ENCODE peak calls at places on chromosomes 6 and 20, in six cellular contexts. One of them, this sample, is unnamed.

GRCh38 chr6:89411269-89412070 is 603 bp downstream of the RRAGD start:
- DNase-seq in activated CD4-positive, alpha-beta T cell treated with anti-CD3 and anti-CD28 coated beads for 1 hour: peak; percentile 10
- DNase-seq in NCI-H2029: peak; percentile 32
- DNase-seq in NCI-H2227 treated with DMSO at 0.1 percent for 48 hours: no peak
- DNase-seq in kidney: peak; percentile 84
- DNase-seq in GM13976: peak; percentile 75
- DNase-seq in this sample: no peak

GRCh38 chr20:52193133-52193532 is 1.6 kb upstream of the ZFP64 start:
- DNase-seq in activated CD4-positive, alpha-beta T cell treated with anti-CD3 and anti-CD28 coated beads for 1 hour: no peak
- DNase-seq in NCI-H2029: peak; percentile 75
- DNase-seq in NCI-H2227 treated with DMSO at 0.1 percent for 48 hours: peak; percentile 4
- DNase-seq in kidney: no peak
- DNase-seq in GM13976: no peak
- DNase-seq in this sample: no peak

GRCh38 chr6:12538881-12539357 is 177.6 kb upstream of the PHACTR1 start:
- DNase-seq in activated CD4-positive, alpha-beta T cell treated with anti-CD3 and anti-CD28 coated beads for 1 hour: no peak
- DNase-seq in NCI-H2029: no peak
- DNase-seq in NCI-H2227 treated with DMSO at 0.1 percent for 48 hours: no peak
- DNase-seq in kidney: peak; percentile 91
- DNase-seq in GM13976: no peak
- DNase-seq in this sample: no peak

GRCh38 chr20:48437146-48437545 is 390.7 kb downstream of the PREX1 start:
- DNase-seq in activated CD4-positive, alpha-beta T cell treated with anti-CD3 and anti-CD28 coated beads for 1 hour: no peak
- DNase-seq in NCI-H2029: no peak
- DNase-seq in NCI-H2227 treated with DMSO at 0.1 percent for 48 hours: no peak
- DNase-seq in kidney: no peak
- DNase-seq in GM13976: no peak
- DNase-seq in this sample: no peak

GRCh38 chr20:34475979-34476736 is 40.1 kb upstream of the DYNLRB1 start:
- DNase-seq in activated CD4-positive, alpha-beta T cell treated with anti-CD3 and anti-CD28 coated beads for 1 hour: no peak
- DNase-seq in NCI-H2029: no peak
- DNase-seq in NCI-H2227 treated with DMSO at 0.1 percent for 48 hours: peak; percentile 9
- DNase-seq in kidney: peak; percentile 85
- DNase-seq in GM13976: peak; percentile 52
- DNase-seq in this sample: no peak

GRCh38 chr6:152295346-152295745 is 341.8 kb downstream of the SYNE1 start:
- DNase-seq in activated CD4-positive, alpha-beta T cell treated with anti-CD3 and anti-CD28 coated beads for 1 hour: no peak
- DNase-seq in NCI-H2029: no peak
- DNase-seq in NCI-H2227 treated with DMSO at 0.1 percent for 48 hours: no peak
- DNase-seq in kidney: no peak
- DNase-seq in GM13976: no peak
- DNase-seq in this sample: no peak

GRCh38 chr6:150897400-150897943 is 32.0 kb downstream of the MTHFD1L start:
- DNase-seq in activated CD4-positive, alpha-beta T cell treated with anti-CD3 and anti-CD28 coated beads for 1 hour: no peak
- DNase-seq in NCI-H2029: no peak
- DNase-seq in NCI-H2227 treated with DMSO at 0.1 percent for 48 hours: no peak
- DNase-seq in kidney: no peak
- DNase-seq in GM13976: peak; percentile 48
- DNase-seq in this sample: no peak

GRCh38 chr6:47169785-47170685 is 127.9 kb upstream of the ADGRF1 start:
- DNase-seq in activated CD4-positive, alpha-beta T cell treated with anti-CD3 and anti-CD28 coated beads for 1 hour: no peak
- DNase-seq in NCI-H2029: no peak
- DNase-seq in NCI-H2227 treated with DMSO at 0.1 percent for 48 hours: no peak
- DNase-seq in kidney: no peak
- DNase-seq in GM13976: no peak
- DNase-seq in this sample: no peak

GRCh38 chr6:170291271-170292110 is 613 bp upstream of the DLL1 start:
- DNase-seq in activated CD4-positive, alpha-beta T cell treated with anti-CD3 and anti-CD28 coated beads for 1 hour: no peak
- DNase-seq in NCI-H2029: peak; percentile 82
- DNase-seq in NCI-H2227 treated with DMSO at 0.1 percent for 48 hours: peak; percentile 54
- DNase-seq in kidney: peak; percentile 94
- DNase-seq in GM13976: peak; percentile 72
- DNase-seq in this sample: peak; percentile 56

GRCh38 chr6:8530775-8531435 is 95.6 kb upstream of the SLC35B3 start:
- DNase-seq in activated CD4-positive, alpha-beta T cell treated with anti-CD3 and anti-CD28 coated beads for 1 hour: no peak
- DNase-seq in NCI-H2029: peak; percentile 13
- DNase-seq in NCI-H2227 treated with DMSO at 0.1 percent for 48 hours: peak; percentile 30
- DNase-seq in kidney: no peak
- DNase-seq in GM13976: no peak
- DNase-seq in this sample: no peak

GRCh38 chr6:29589423-29590048 is 4.6 kb downstream of the OR2H2 start:
- DNase-seq in activated CD4-positive, alpha-beta T cell treated with anti-CD3 and anti-CD28 coated beads for 1 hour: peak; percentile 15
- DNase-seq in NCI-H2029: no peak
- DNase-seq in NCI-H2227 treated with DMSO at 0.1 percent for 48 hours: peak; percentile 50
- DNase-seq in kidney: no peak
- DNase-seq in GM13976: peak; percentile 63
- DNase-seq in this sample: no peak

GRCh38 chr20:38243617-38244016 is 16.9 kb downstream of the KIAA1755 start:
- DNase-seq in activated CD4-positive, alpha-beta T cell treated with anti-CD3 and anti-CD28 coated beads for 1 hour: no peak
- DNase-seq in NCI-H2029: no peak
- DNase-seq in NCI-H2227 treated with DMSO at 0.1 percent for 48 hours: no peak
- DNase-seq in kidney: no peak
- DNase-seq in GM13976: no peak
- DNase-seq in this sample: no peak

GRCh38 chr6:136764522-136764993 is 27.7 kb downstream of the MAP3K5 start:
- DNase-seq in activated CD4-positive, alpha-beta T cell treated with anti-CD3 and anti-CD28 coated beads for 1 hour: no peak
- DNase-seq in NCI-H2029: no peak
- DNase-seq in NCI-H2227 treated with DMSO at 0.1 percent for 48 hours: no peak
- DNase-seq in kidney: no peak
- DNase-seq in GM13976: peak; percentile 46
- DNase-seq in this sample: no peak

GRCh38 chr6:65937982-65938381 is 231.0 kb upstream of the EYS start:
- DNase-seq in activated CD4-positive, alpha-beta T cell treated with anti-CD3 and anti-CD28 coated beads for 1 hour: no peak
- DNase-seq in NCI-H2029: no peak
- DNase-seq in NCI-H2227 treated with DMSO at 0.1 percent for 48 hours: no peak
- DNase-seq in kidney: no peak
- DNase-seq in GM13976: no peak
- DNase-seq in this sample: no peak

GRCh38 chr20:36607586-36608387 is 2.2 kb downstream of the RAB5IF start:
- DNase-seq in activated CD4-positive, alpha-beta T cell treated with anti-CD3 and anti-CD28 coated beads for 1 hour: no peak
- DNase-seq in NCI-H2029: no peak
- DNase-seq in NCI-H2227 treated with DMSO at 0.1 percent for 48 hours: no peak
- DNase-seq in kidney: no peak
- DNase-seq in GM13976: no peak
- DNase-seq in this sample: no peak

This sample was measured in NCI-H1436 treated with DMSO at 0.1 percent for 48 hours.